ENCODE peak calls at places on chromosomes 12 and 14, in six cellular contexts. W is A549, J is HepG2, Q is K562, D is endothelial cell of umbilical vein, H is GM12878. C is an unnamed sample.

GRCh38 chr12:25123126-25123525 is 71.8 kb downstream of the DNAI7 start:
- DNase-seq in W (no peak), J (no peak), Q (no peak), D (no peak), H (no peak), C (no peak)

GRCh38 chr12:88237954-88238353 is 95.8 kb downstream of the TMTC3 start:
- DNase-seq in W (peak; percentile 26), J (no peak), Q (no peak), D (peak; percentile 33), H (peak; percentile 7), C (peak; percentile 41)

GRCh38 chr12:81080431-81080983 is 2.6 kb downstream of the ACSS3 start:
- DNase-seq in W (no peak), J (no peak), Q (no peak), D (no peak), H (no peak), C (no peak)

GRCh38 chr12:100200450-100201181 is at the start of gene ACTR6:
- DNase-seq in W (peak; percentile 96), J (peak; percentile 93), Q (peak; percentile 88), D (peak; percentile 96), H (peak; percentile 91), C (peak; percentile 97)

GRCh38 chr14:37593496-37594237 is 1.4 kb downstream of the FOXA1 start:
- DNase-seq in W (no peak), J (no peak), Q (no peak), D (no peak), H (no peak), C (no peak)

GRCh38 chr12:132317233-132317938 is 12.0 kb downstream of the GALNT9 start:
- DNase-seq in W (no peak), J (no peak), Q (no peak), D (no peak), H (no peak), C (no peak)

GRCh38 chr12:18079541-18080230 is 10.3 kb downstream of the RERGL start:
- DNase-seq in W (no peak), J (no peak), Q (no peak), D (no peak), H (no peak), C (no peak)

GRCh38 chr14:54808326-54809161 is 94.1 kb downstream of the GCH1 start:
- DNase-seq in W (no peak), J (no peak), Q (no peak), D (no peak), H (no peak), C (no peak)

GRCh38 chr12:18706798-18707197 is 31.0 kb downstream of the PLCZ1 start:
- DNase-seq in W (peak; percentile 4), J (no peak), Q (no peak), D (no peak), H (no peak), C (no peak)

GRCh38 chr12:54304187-54304810 is 3.5 kb upstream of the NFE2 start:
- DNase-seq in W (peak; percentile 58), J (peak; percentile 85), Q (peak; percentile 93), D (no peak), H (no peak), C (peak; percentile 100)

GRCh38 chr12:15829255-15829654 is 40.1 kb upstream of the EPS8 start:
- DNase-seq in W (no peak), J (no peak), Q (no peak), D (no peak), H (no peak), C (no peak)

GRCh38 chr14:79602742-79603141 is 608.6 kb downstream of the DIO2 start:
- DNase-seq in W (no peak), J (no peak), Q (no peak), D (no peak), H (no peak), C (no peak)

GRCh38 chr14:93105362-93105761 is 10.4 kb downstream of the ITPK1 start:
- DNase-seq in W (no peak), J (no peak), Q (no peak), D (no peak), H (no peak), C (peak; percentile 88)

GRCh38 chr14:57617510-57617909 is 123.9 kb upstream of the CCDC198 start:
- DNase-seq in W (no peak), J (no peak), Q (no peak), D (no peak), H (no peak), C (no peak)

GRCh38 chr14:23600322-23600707 is 21.7 kb upstream of the JPH4 start:
- DNase-seq in W (no peak), J (no peak), Q (no peak), D (no peak), H (no peak), C (no peak)

GRCh38 chr14:23186913-23187654 is 3.6 kb upstream of the SLC7A8 start:
- DNase-seq in W (peak; percentile 74), J (peak; percentile 78), Q (peak; percentile 71), D (peak; percentile 81), H (peak; percentile 5), C (peak; percentile 72)

GRCh38 chr14:54435500-54435981 is 5.6 kb downstream of the CNIH1 start:
- DNase-seq in W (no peak), J (no peak), Q (peak; percentile 17), D (peak; percentile 84), H (no peak), C (no peak)

GRCh38 chr14:79021756-79022155 is 851.6 kb downstream of the NRXN3 start:
- DNase-seq in W (no peak), J (no peak), Q (no peak), D (no peak), H (no peak), C (no peak)

GRCh38 chr14:50061664-50062437 is 54.5 kb downstream of the VCPKMT start:
- DNase-seq in W (no peak), J (peak; percentile 76), Q (no peak), D (peak; percentile 58), H (peak; percentile 84), C (peak; percentile 93)

GRCh38 chr12:87801860-87802720 is 227.1 kb downstream of the C12orf50 start:
- DNase-seq in W (peak; percentile 57), J (no peak), Q (no peak), D (peak; percentile 76), H (no peak), C (no peak)

GRCh38 chr14:76958975-76959710 is 69.4 kb downstream of the IRF2BPL start:
- DNase-seq in W (peak; percentile 87), J (peak; percentile 81), Q (peak; percentile 56), D (peak; percentile 67), H (peak; percentile 79), C (peak; percentile 51)

GRCh38 chr12:109741970-109742372 is 28.3 kb downstream of the FAM222A start:
- DNase-seq in W (no peak), J (peak; percentile 56), Q (no peak), D (no peak), H (no peak), C (no peak)

GRCh38 chr12:89418228-89418910 is 66.1 kb upstream of the DUSP6 start:
- DNase-seq in W (no peak), J (no peak), Q (no peak), D (no peak), H (no peak), C (peak; percentile 11)
- TF ChIP-seq MYC in W (no peak), J (no peak), Q (no peak), D (no peak), H (no peak), C (no peak)

GRCh38 chr12:69284131-69284530 is 44.8 kb downstream of the CPSF6 start:
- DNase-seq in W (peak; percentile 79), J (peak; percentile 70), Q (peak; percentile 40), D (peak; percentile 64), H (no peak), C (peak; percentile 87)
- TF ChIP-seq MYC in W (no peak), J (no peak), Q (no peak), D (no peak), H (no peak), C (no peak)

DNA sequence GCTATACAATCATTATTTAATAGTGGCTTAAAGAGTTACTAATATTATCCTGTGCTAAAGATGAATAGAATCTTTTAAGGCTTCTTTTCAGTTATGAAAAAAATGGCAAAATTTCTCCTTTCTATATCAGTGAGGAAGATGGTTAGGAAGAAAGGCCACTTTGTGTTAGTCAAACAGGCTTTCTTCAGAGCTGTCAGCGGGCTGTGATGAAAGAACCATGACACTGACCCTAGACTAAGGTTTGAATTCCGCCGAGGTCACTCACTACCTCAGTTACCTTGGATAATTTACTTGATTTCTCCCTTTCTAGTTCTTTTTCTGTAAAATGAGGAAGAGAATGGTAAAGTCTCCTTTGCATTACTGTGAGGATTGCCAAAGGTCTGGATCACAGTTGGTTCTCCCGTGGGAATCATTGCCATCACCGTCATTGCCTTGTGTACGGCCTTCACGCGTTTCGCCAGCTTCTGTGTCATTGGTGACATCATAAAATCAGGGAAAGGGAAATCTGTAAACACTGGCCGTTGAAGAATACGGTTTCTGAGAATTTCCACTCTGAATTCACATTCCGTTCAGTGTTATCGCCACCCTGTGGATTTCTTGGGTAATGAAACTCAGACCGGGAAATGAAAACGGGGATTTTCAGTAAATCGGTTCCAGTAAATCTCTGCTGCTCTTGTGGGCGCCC is 26.7 kb upstream of the YBX3 start:
- DNase-seq in W (peak; percentile 90), J (peak; percentile 84), Q (peak; percentile 24), D (peak; percentile 98), H (peak; percentile 68), C (peak; percentile 86)
- TF ChIP-seq MYC in W (no peak), J (no peak), Q (no peak), D (no peak), H (no peak), C (peak; percentile 21)

GRCh38 chr14:105474478-105475268 is at the start of gene CRIP2:
- DNase-seq in W (peak; percentile 51), J (no peak), Q (peak; percentile 88), D (peak; percentile 41), H (no peak), C (no peak)

GRCh38 chr14:105473033-105473676 is 1.5 kb upstream of the CRIP2 start:
- DNase-seq in W (no peak), J (no peak), Q (no peak), D (no peak), H (no peak), C (no peak)

GRCh38 chr14:105475269-105475915 is 771 bp downstream of the CRIP2 start:
- DNase-seq in W (no peak), J (no peak), Q (no peak), D (peak; percentile 77), H (no peak), C (no peak)

GRCh38 chr14:105472496-105472991 is 2.1 kb upstream of the CRIP2 start:
- DNase-seq in W (no peak), J (no peak), Q (no peak), D (no peak), H (no peak), C (no peak)

DNA sequence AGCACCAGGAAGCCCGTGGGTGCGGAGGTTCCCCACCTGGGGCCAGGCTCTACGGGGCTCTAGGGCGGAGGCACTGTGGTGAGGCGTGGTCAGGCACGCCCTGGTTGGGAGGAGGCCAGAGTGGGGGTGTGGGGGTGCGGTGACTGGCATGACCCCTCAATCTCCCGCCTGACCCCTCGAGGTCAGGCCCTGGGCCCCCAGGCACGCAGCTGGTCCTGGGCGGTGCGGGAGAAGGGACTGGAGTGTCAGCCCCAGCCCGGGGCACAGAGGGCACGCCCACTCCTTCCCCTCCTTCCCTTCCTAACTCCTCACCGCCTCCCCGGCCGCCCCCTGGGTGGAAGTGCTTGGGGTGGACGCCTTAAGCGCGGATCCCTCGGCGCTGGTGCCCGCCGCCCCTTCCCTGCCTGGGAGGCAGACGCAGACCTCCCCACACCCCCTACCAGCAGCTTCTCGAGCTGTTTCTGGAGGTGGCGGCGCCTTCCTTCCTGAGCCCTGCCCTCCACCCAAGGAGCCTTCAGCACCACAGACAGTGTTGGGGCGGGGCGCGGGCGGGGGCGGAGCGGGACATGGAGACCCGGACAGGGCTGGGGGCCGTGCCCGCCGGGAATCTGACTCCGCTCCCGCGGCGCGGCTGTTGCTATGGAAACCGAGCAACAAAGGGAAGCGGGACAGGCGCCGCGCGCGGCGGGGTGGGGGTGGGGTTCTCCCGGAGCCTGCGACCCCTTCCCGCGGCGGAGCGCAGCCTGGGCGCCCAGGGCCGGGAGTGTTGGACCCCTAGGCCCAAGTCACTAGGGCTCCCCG is 744 bp upstream of the CRIP2 start:
- DNase-seq in W (peak; percentile 92), J (peak; percentile 77), Q (peak; percentile 85), D (peak; percentile 91), H (no peak), C (peak; percentile 70)
- TF ChIP-seq MYC in W (no peak), J (no peak), Q (no peak), D (no peak), H (no peak), C (no peak)